ENCODE peak calls at places on chromosomes 2 and 18, in four cellular contexts. One of them, this sample, is unnamed.

GRCh38 chr2:238170386-238171071 is 11.8 kb downstream of the ERFE start:
- DNase-seq in H1: no peak
- DNase-seq in GM23248: peak
- DNase-seq in Peyer's patch: no peak
- DNase-seq in this sample: no peak

GRCh38 chr18:37590346-37590745 is 24.7 kb upstream of the CELF4 start:
- DNase-seq in H1: no peak
- DNase-seq in GM23248: no peak
- DNase-seq in Peyer's patch: no peak
- DNase-seq in this sample: no peak

GRCh38 chr2:19769513-19769912 is 132.3 kb downstream of the TTC32 start:
- DNase-seq in H1: no peak
- DNase-seq in GM23248: peak
- DNase-seq in Peyer's patch: no peak
- DNase-seq in this sample: no peak

GRCh38 chr2:102484310-102485061 is 11.5 kb downstream of the SLC9A4 start:
- DNase-seq in H1: no peak
- DNase-seq in GM23248: no peak
- DNase-seq in Peyer's patch: no peak
- DNase-seq in this sample: no peak

GRCh38 chr2:81077396-81077795 is 772.8 kb upstream of the LRRTM1 start:
- DNase-seq in H1: no peak
- DNase-seq in GM23248: no peak
- DNase-seq in Peyer's patch: no peak
- DNase-seq in this sample: no peak

GRCh38 chr2:127479219-127479825 is 47.0 kb downstream of the IWS1 start:
- DNase-seq in H1: no peak
- DNase-seq in GM23248: peak
- DNase-seq in Peyer's patch: no peak
- DNase-seq in this sample: no peak

GRCh38 chr2:23502096-23502495 is 117.1 kb downstream of the KLHL29 start:
- DNase-seq in H1: no peak
- DNase-seq in GM23248: no peak
- DNase-seq in Peyer's patch: no peak
- DNase-seq in this sample: no peak

GRCh38 chr2:143284087-143284675 is 155.0 kb downstream of the ARHGAP15 start:
- DNase-seq in H1: no peak
- DNase-seq in GM23248: peak
- DNase-seq in Peyer's patch: no peak
- DNase-seq in this sample: no peak

GRCh38 chr2:1726558-1726957 is 17.8 kb downstream of the PXDN start:
- DNase-seq in H1: no peak
- DNase-seq in GM23248: no peak
- DNase-seq in Peyer's patch: no peak
- DNase-seq in this sample: no peak

GRCh38 chr2:96547751-96548161 is 11.2 kb downstream of the ARID5A start:
- DNase-seq in H1: peak
- DNase-seq in GM23248: no peak
- DNase-seq in Peyer's patch: no peak
- DNase-seq in this sample: no peak

GRCh38 chr2:53877556-53877955 is 17.8 kb upstream of the GPR75 start:
- DNase-seq in H1: no peak
- DNase-seq in GM23248: peak
- DNase-seq in Peyer's patch: no peak
- DNase-seq in this sample: no peak

GRCh38 chr2:21256006-21256405 is 132.2 kb downstream of the TDRD15 start:
- DNase-seq in H1: no peak
- DNase-seq in GM23248: no peak
- DNase-seq in Peyer's patch: no peak
- DNase-seq in this sample: no peak

GRCh38 chr2:101518470-101519172 is 43.7 kb upstream of the RFX8 start:
- DNase-seq in H1: no peak
- DNase-seq in GM23248: peak
- DNase-seq in Peyer's patch: peak
- DNase-seq in this sample: peak

GRCh38 chr2:159960413-159960812 is 102.0 kb downstream of the PLA2R1 start:
- DNase-seq in H1: no peak
- DNase-seq in GM23248: peak
- DNase-seq in Peyer's patch: no peak
- DNase-seq in this sample: no peak

GRCh38 chr2:228681426-228681825 is 499.9 kb upstream of the SPHKAP start:
- DNase-seq in H1: no peak
- DNase-seq in GM23248: peak
- DNase-seq in Peyer's patch: no peak
- DNase-seq in this sample: no peak

GRCh38 chr2:182302174-182302573 is 124.7 kb downstream of the PDE1A start:
- DNase-seq in H1: no peak
- DNase-seq in GM23248: peak
- DNase-seq in Peyer's patch: no peak
- DNase-seq in this sample: no peak

GRCh38 chr2:240915526-240916335 is 9.6 kb downstream of the CROCC2 start:
- DNase-seq in H1: no peak
- DNase-seq in GM23248: no peak
- DNase-seq in Peyer's patch: no peak
- DNase-seq in this sample: no peak
- H3K4me3 ChIP-seq in H1: peak
- H3K4me3 ChIP-seq in GM23248: no peak
- H3K4me3 ChIP-seq in Peyer's patch: no peak
- H3K4me3 ChIP-seq in this sample: no peak

GRCh38 chr2:29749843-29750242 is 171.5 kb downstream of the ALK start:
- DNase-seq in H1: no peak
- DNase-seq in GM23248: peak
- DNase-seq in Peyer's patch: no peak
- DNase-seq in this sample: no peak
- H3K4me3 ChIP-seq in H1: no peak
- H3K4me3 ChIP-seq in GM23248: no peak
- H3K4me3 ChIP-seq in Peyer's patch: no peak
- H3K4me3 ChIP-seq in this sample: no peak

GRCh38 chr2:8525582-8526402 is 156.1 kb upstream of the ID2 start:
- DNase-seq in H1: no peak
- DNase-seq in GM23248: no peak
- DNase-seq in Peyer's patch: peak
- DNase-seq in this sample: peak
- H3K4me3 ChIP-seq in H1: no peak
- H3K4me3 ChIP-seq in GM23248: no peak
- H3K4me3 ChIP-seq in Peyer's patch: no peak
- H3K4me3 ChIP-seq in this sample: no peak

GRCh38 chr2:190545082-190545481 is 10.6 kb upstream of the NEMP2 start:
- DNase-seq in H1: no peak
- DNase-seq in GM23248: no peak
- DNase-seq in Peyer's patch: no peak
- DNase-seq in this sample: no peak
- H3K4me3 ChIP-seq in H1: no peak
- H3K4me3 ChIP-seq in GM23248: no peak
- H3K4me3 ChIP-seq in Peyer's patch: no peak
- H3K4me3 ChIP-seq in this sample: peak

GRCh38 chr2:150639917-150640538 is 152.6 kb upstream of the RND3 start:
- DNase-seq in H1: no peak
- DNase-seq in GM23248: peak
- DNase-seq in Peyer's patch: no peak
- DNase-seq in this sample: no peak

GRCh38 chr2:150643106-150643730 is 155.8 kb upstream of the RND3 start:
- DNase-seq in H1: no peak
- DNase-seq in GM23248: peak
- DNase-seq in Peyer's patch: no peak
- DNase-seq in this sample: no peak

GRCh38 chr2:150644298-150645067 is 157.0 kb upstream of the RND3 start:
- DNase-seq in H1: no peak
- DNase-seq in GM23248: peak
- DNase-seq in Peyer's patch: no peak
- DNase-seq in this sample: no peak

GRCh38 chr2:150639383-150639782 is 151.9 kb upstream of the RND3 start:
- DNase-seq in H1: no peak
- DNase-seq in GM23248: no peak
- DNase-seq in Peyer's patch: no peak
- DNase-seq in this sample: no peak
- H3K4me3 ChIP-seq in H1: no peak
- H3K4me3 ChIP-seq in GM23248: peak
- H3K4me3 ChIP-seq in Peyer's patch: no peak
- H3K4me3 ChIP-seq in this sample: no peak

DNA sequence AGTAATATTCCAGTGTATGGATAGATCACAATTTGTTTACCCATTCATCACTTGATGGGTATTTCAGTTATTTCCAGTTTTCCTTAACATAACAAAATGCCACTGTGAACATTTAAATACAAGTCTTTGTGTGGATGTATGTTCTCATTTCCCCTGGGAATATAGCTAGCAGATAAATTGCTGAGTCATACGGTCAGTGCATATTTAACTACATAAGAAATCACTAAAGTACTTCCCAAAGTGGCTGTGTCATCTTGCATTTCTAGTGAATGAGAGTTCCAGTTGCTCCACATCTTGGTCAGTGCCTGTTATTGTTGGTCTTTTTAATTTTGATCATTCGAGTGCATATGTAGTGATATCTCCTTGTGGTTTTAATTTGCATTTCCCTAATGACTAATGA is 138.7 kb downstream of the BCL11A start:
- DNase-seq in H1: no peak
- DNase-seq in GM23248: peak
- DNase-seq in Peyer's patch: no peak
- DNase-seq in this sample: no peak
- H3K4me3 ChIP-seq in H1: no peak
- H3K4me3 ChIP-seq in GM23248: no peak
- H3K4me3 ChIP-seq in Peyer's patch: no peak
- H3K4me3 ChIP-seq in this sample: no peak

GRCh38 chr2:207150294-207150693 is 15.5 kb downstream of the KLF7 start:
- DNase-seq in H1: no peak
- DNase-seq in GM23248: no peak
- DNase-seq in Peyer's patch: no peak
- DNase-seq in this sample: no peak
- H3K4me3 ChIP-seq in H1: no peak
- H3K4me3 ChIP-seq in GM23248: no peak
- H3K4me3 ChIP-seq in Peyer's patch: no peak
- H3K4me3 ChIP-seq in this sample: no peak